ENCODE peak calls at places on chromosomes 5 and 9, in seven cellular contexts. One of them, this sample, is unnamed.

GRCh38 chr5:93596676-93597441 is 13.8 kb downstream of the NR2F1 start:
- DNase-seq in ascending aorta: no peak
- DNase-seq in occipital lobe: no peak
- DNase-seq in stromal cell of bone marrow: no peak
- DNase-seq in GM12865: peak; percentile 41
- DNase-seq in T-helper 9 cell: no peak
- DNase-seq in endothelial cell: no peak
- DNase-seq in this sample: no peak

GRCh38 chr9:12916037-12916436 is 141.2 kb downstream of the LURAP1L start:
- DNase-seq in ascending aorta: no peak
- DNase-seq in occipital lobe: peak; percentile 25
- DNase-seq in stromal cell of bone marrow: no peak
- DNase-seq in GM12865: no peak
- DNase-seq in T-helper 9 cell: no peak
- DNase-seq in endothelial cell: no peak
- DNase-seq in this sample: no peak

GRCh38 chr5:42583322-42583721 is 160.1 kb downstream of the GHR start:
- DNase-seq in ascending aorta: no peak
- DNase-seq in occipital lobe: peak; percentile 10
- DNase-seq in stromal cell of bone marrow: peak; percentile 40
- DNase-seq in GM12865: peak; percentile 64
- DNase-seq in T-helper 9 cell: peak; percentile 1
- DNase-seq in endothelial cell: peak; percentile 60
- DNase-seq in this sample: peak; percentile 3

GRCh38 chr9:81578606-81579005 is 110.7 kb downstream of the TLE1 start:
- DNase-seq in ascending aorta: no peak
- DNase-seq in occipital lobe: no peak
- DNase-seq in stromal cell of bone marrow: no peak
- DNase-seq in GM12865: no peak
- DNase-seq in T-helper 9 cell: no peak
- DNase-seq in endothelial cell: no peak
- DNase-seq in this sample: no peak

GRCh38 chr5:143155445-143155844 is 248.0 kb downstream of the NR3C1 start:
- DNase-seq in ascending aorta: no peak
- DNase-seq in occipital lobe: no peak
- DNase-seq in stromal cell of bone marrow: no peak
- DNase-seq in GM12865: no peak
- DNase-seq in T-helper 9 cell: no peak
- DNase-seq in endothelial cell: no peak
- DNase-seq in this sample: no peak

GRCh38 chr9:95436416-95436815 is 80.4 kb downstream of the PTCH1 start:
- DNase-seq in ascending aorta: no peak
- DNase-seq in occipital lobe: no peak
- DNase-seq in stromal cell of bone marrow: no peak
- DNase-seq in GM12865: no peak
- DNase-seq in T-helper 9 cell: no peak
- DNase-seq in endothelial cell: no peak
- DNase-seq in this sample: no peak

GRCh38 chr5:159515197-159515596 is 184.9 kb upstream of the IL12B start:
- DNase-seq in ascending aorta: no peak
- DNase-seq in occipital lobe: no peak
- DNase-seq in stromal cell of bone marrow: no peak
- DNase-seq in GM12865: no peak
- DNase-seq in T-helper 9 cell: no peak
- DNase-seq in endothelial cell: no peak
- DNase-seq in this sample: no peak

GRCh38 chr9:81395301-81396054 is 293.9 kb downstream of the TLE1 start:
- DNase-seq in ascending aorta: no peak
- DNase-seq in occipital lobe: no peak
- DNase-seq in stromal cell of bone marrow: no peak
- DNase-seq in GM12865: no peak
- DNase-seq in T-helper 9 cell: no peak
- DNase-seq in endothelial cell: no peak
- DNase-seq in this sample: no peak

GRCh38 chr5:78514427-78515345 is 133.9 kb downstream of the LHFPL2 start:
- DNase-seq in ascending aorta: no peak
- DNase-seq in occipital lobe: no peak
- DNase-seq in stromal cell of bone marrow: no peak
- DNase-seq in GM12865: no peak
- DNase-seq in T-helper 9 cell: no peak
- DNase-seq in endothelial cell: no peak
- DNase-seq in this sample: no peak

GRCh38 chr5:36724429-36725332 is 118.3 kb downstream of the SLC1A3 start:
- DNase-seq in ascending aorta: peak; percentile 19
- DNase-seq in occipital lobe: no peak
- DNase-seq in stromal cell of bone marrow: no peak
- DNase-seq in GM12865: peak; percentile 95
- DNase-seq in T-helper 9 cell: no peak
- DNase-seq in endothelial cell: no peak
- DNase-seq in this sample: no peak

GRCh38 chr5:35308391-35308790 is 78.1 kb upstream of the PRLR start:
- DNase-seq in ascending aorta: no peak
- DNase-seq in occipital lobe: no peak
- DNase-seq in stromal cell of bone marrow: no peak
- DNase-seq in GM12865: peak; percentile 14
- DNase-seq in T-helper 9 cell: no peak
- DNase-seq in endothelial cell: no peak
- DNase-seq in this sample: no peak

GRCh38 chr9:95807326-95807947 is 68.1 kb upstream of the ERCC6L2 start:
- DNase-seq in ascending aorta: no peak
- DNase-seq in occipital lobe: no peak
- DNase-seq in stromal cell of bone marrow: no peak
- DNase-seq in GM12865: peak; percentile 25
- DNase-seq in T-helper 9 cell: no peak
- DNase-seq in endothelial cell: no peak
- DNase-seq in this sample: no peak

GRCh38 chr5:149796836-149797235 is 66.7 kb downstream of the PPARGC1B start:
- DNase-seq in ascending aorta: no peak
- DNase-seq in occipital lobe: no peak
- DNase-seq in stromal cell of bone marrow: no peak
- DNase-seq in GM12865: no peak
- DNase-seq in T-helper 9 cell: no peak
- DNase-seq in endothelial cell: no peak
- DNase-seq in this sample: no peak

GRCh38 chr9:131799177-131799823 is 59.4 kb upstream of the RAPGEF1 start:
- DNase-seq in ascending aorta: no peak
- DNase-seq in occipital lobe: no peak
- DNase-seq in stromal cell of bone marrow: peak; percentile 16
- DNase-seq in GM12865: peak; percentile 41
- DNase-seq in T-helper 9 cell: peak; percentile 53
- DNase-seq in endothelial cell: peak; percentile 74
- DNase-seq in this sample: no peak